ENCODE peak calls at places on chromosomes 13 and 19, in six cellular contexts. Z is lower leg skin, R is stomach, I is pancreas, K is mesothelial cell of epicardium, M is RWPE2. S is an unnamed sample.

GRCh38 chr19:54517483-54517882 is 14.9 kb downstream of the LAIR2 start:
- DNase-seq in I (peak), R (peak), K (no peak), M (no peak), Z (no peak), S (peak)

GRCh38 chr13:33612641-33613638 is 205.0 kb upstream of the RFC3 start:
- DNase-seq in M (no peak), Z (no peak), I (no peak), R (no peak), K (no peak), S (peak)

GRCh38 chr19:16585808-16586476 is 13.7 kb upstream of the SLC35E1 start:
- DNase-seq in R (no peak), M (no peak), I (no peak), Z (no peak), K (no peak), S (peak)

GRCh38 chr19:38869836-38870607 is 8.1 kb downstream of the RINL start:
- DNase-seq in M (no peak), R (peak), K (peak), I (peak), Z (peak), S (peak)

GRCh38 chr13:111131610-111132009 is 16.5 kb downstream of the ARHGEF7 start:
- DNase-seq in Z (no peak), K (no peak), I (no peak), R (no peak), M (no peak), S (no peak)

GRCh38 chr13:101170306-101170705 is 246.0 kb downstream of the NALCN start:
- DNase-seq in M (no peak), R (no peak), Z (no peak), I (no peak), K (no peak), S (no peak)

GRCh38 chr19:7507884-7508283 is 8.0 kb upstream of the ZNF358 start:
- DNase-seq in Z (no peak), R (peak), I (peak), K (no peak), M (peak), S (no peak)

GRCh38 chr13:27636624-27637288 is 15.1 kb downstream of the POLR1D start:
- DNase-seq in R (no peak), M (no peak), I (no peak), Z (no peak), K (no peak), S (no peak)

GRCh38 chr19:54297759-54298305 is 15.1 kb downstream of the LILRA5 start:
- DNase-seq in K (no peak), I (no peak), M (no peak), Z (peak), R (no peak), S (no peak)

GRCh38 chr19:17049711-17050280 is 23.2 kb upstream of the CPAMD8 start:
- DNase-seq in M (no peak), Z (no peak), K (no peak), I (no peak), R (no peak), S (no peak)

GRCh38 chr13:43564941-43565340 is 221.8 kb downstream of the ENOX1 start:
- DNase-seq in I (no peak), K (no peak), Z (no peak), M (no peak), R (no peak), S (no peak)

GRCh38 chr13:44050450-44051063 is 170.9 kb downstream of the LACC1 start:
- DNase-seq in Z (no peak), K (no peak), I (no peak), R (no peak), M (no peak), S (peak)

GRCh38 chr19:31955884-31956283 is 389.5 kb upstream of the ZNF507 start:
- DNase-seq in I (no peak), R (peak), M (no peak), Z (peak), K (no peak), S (no peak)

GRCh38 chr13:27796544-27797227 is 4.4 kb downstream of the GSX1 start:
- DNase-seq in I (no peak), K (no peak), R (no peak), M (no peak), Z (no peak), S (no peak)

GRCh38 chr13:54368387-54368786 is 1339.8 kb downstream of the OLFM4 start:
- DNase-seq in I (no peak), R (no peak), K (no peak), Z (no peak), M (no peak), S (no peak)
- TF ChIP-seq CTCF in I (no peak), R (no peak), K (no peak), Z (no peak), M (no peak), S (no peak)

DNA sequence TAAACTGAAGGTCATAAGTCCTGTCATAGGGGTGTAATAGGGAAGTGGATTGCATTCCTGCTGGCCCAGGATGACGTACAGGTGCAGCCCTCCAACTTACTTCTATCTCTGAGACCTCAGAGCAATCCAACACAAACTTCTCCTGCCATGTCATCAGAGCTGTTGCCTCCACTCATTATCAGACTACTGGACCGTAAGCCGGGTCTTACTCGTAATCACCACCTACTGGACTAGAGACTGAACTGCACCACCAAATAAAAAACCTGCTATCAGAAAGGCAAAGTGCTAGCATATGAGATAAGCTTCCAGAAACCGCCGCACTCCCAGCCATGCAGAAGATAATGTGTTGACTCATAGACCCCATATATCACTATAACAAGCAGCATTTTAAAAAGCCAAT is 102.1 kb downstream of the SLITRK1 start:
- DNase-seq in R (no peak), I (peak), K (no peak), Z (no peak), M (no peak), S (no peak)
- TF ChIP-seq CTCF in R (no peak), I (peak), K (no peak), Z (no peak), M (peak), S (no peak)

GRCh38 chr13:99601535-99601934 is 100.3 kb downstream of the TM9SF2 start:
- DNase-seq in R (no peak), Z (no peak), K (no peak), M (no peak), I (no peak), S (no peak)

GRCh38 chr13:99606322-99607089 is 105.2 kb downstream of the TM9SF2 start:
- DNase-seq in M (peak), K (peak), I (peak), R (peak), Z (peak), S (peak)

GRCh38 chr13:99604636-99605035 is 103.4 kb downstream of the TM9SF2 start:
- DNase-seq in R (no peak), K (no peak), I (no peak), M (no peak), Z (no peak), S (no peak)

GRCh38 chr13:99608345-99608744 is 107.1 kb downstream of the TM9SF2 start:
- DNase-seq in Z (no peak), K (no peak), M (no peak), R (no peak), I (no peak), S (no peak)

DNA sequence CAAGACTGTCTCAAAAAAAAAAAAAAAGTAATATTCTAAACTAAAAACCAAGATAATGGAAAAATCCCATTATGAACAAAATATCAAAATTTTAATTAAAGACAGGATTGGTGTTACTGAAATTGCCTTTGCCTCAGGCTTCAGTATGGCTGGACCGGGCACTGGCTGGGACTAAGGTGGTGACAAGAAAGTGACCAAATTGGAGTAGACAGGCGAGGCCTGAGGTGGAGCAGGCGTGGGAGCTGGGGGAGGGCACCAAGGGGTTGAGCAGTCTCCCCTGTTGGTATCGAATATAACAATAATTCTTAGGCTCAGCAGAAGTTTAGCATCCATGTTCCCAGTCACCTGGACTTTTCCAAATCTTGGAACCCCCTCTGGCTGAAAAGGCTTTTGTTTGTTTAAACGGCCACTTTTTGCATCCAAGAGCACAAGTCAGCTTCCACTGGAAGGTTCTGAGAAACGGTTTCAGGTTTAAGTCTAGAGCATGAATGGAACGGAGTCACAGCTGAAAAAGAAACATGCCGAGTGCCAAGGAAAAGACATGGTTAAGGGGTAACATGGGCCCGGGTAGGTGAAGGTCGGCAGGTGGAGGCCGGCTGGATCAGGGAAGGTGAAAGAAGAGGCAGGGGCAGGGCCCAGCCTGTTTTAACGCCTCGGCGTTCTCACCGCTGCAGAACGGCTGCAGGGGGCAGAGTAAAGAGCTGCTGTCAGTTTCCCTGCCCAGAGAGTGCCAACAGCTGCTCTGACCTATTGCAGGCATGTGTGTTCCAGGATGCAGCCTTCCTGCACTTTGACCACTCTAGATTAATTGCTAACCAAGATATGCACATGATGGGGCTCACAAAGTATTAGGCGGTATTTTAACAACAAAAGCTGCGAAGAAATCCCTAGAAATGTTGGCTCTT is 104.4 kb downstream of the TM9SF2 start:
- DNase-seq in I (peak), K (no peak), Z (peak), M (no peak), R (peak), S (peak)
- TF ChIP-seq CTCF in I (no peak), K (no peak), Z (no peak), M (peak), R (no peak), S (peak)

GRCh38 chr19:10923503-10924076 is 4.8 kb downstream of the YIPF2 start:
- DNase-seq in Z (no peak), I (no peak), R (no peak), M (peak), K (no peak), S (no peak)

GRCh38 chr19:10924597-10924996 is 3.8 kb downstream of the YIPF2 start:
- DNase-seq in K (no peak), I (no peak), R (no peak), M (no peak), Z (no peak), S (no peak)

GRCh38 chr19:10927691-10928562 is 512 bp downstream of the YIPF2 start:
- DNase-seq in K (no peak), I (peak), M (no peak), R (no peak), Z (no peak), S (no peak)

GRCh38 chr19:10929402-10929794 is 787 bp downstream of the TIMM29 start:
- DNase-seq in M (no peak), R (no peak), I (no peak), Z (no peak), K (no peak), S (no peak)

DNA sequence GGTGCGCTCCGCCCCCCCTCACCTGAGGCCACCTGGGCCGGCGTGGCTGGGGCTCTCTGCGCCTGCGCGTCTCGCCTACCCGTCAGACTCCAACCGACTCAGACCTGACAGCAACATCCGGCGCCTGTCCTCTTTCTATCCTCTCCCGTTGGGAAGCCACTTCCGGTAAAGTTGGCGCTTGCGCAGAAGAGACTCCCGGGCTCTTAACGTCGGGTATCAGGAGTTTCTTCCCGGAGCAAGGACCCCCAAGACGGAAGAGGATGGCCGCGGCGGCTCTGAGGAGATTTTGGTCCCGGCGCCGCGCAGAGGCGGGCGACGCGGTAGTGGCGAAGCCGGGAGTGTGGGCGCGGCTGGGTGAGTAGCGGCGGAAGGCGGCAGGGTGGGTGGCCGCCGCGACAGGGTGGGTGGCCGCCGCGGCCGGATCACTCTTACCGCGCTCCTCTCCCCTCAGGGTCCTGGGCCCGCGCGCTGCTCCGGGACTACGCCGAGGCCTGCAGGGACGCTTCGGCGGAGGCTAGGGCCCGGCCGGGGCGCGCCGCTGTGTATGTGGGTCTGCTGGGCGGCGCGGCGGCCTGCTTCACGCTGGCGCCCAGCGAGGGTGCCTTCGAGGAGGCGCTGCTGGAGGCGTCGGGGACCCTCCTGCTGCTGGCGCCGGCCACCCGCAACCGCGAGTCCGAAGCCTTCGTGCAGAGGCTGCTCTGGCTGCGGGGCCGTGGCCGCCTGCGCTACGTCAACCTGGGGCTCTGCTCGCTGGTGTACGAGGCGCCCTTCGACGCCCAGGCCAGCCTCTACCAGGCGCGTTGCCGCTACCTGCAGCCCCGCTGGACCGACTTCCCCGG is at the start of the genes TIMM29 and YIPF2:
- DNase-seq in Z (peak), I (peak), M (peak), R (peak), K (peak), S (peak)
- TF ChIP-seq CTCF in Z (no peak), I (no peak), M (no peak), R (no peak), K (no peak), S (no peak)

S was measured in GM10248.